ENCODE peak calls at places on chromosomes 3 and 15, in seven cellular contexts. One of them, this sample, is unnamed.

GRCh38 chr3:10551821-10552630 is 46.6 kb upstream of the ATP2B2 start:
- DNase-seq in stimulated activated CD8-positive, alpha-beta memory T cell treated with anti-CD3 and anti-CD28 coated beads, Interleukin-7, amount 100 ng/mL, for 24 hours: peak
- DNase-seq in dermis blood vessel endothelial cell: no peak
- DNase-seq in suprapubic skin: peak
- DNase-seq in uterus: peak
- DNase-seq in NT2/D1: no peak
- DNase-seq in Calu3: peak
- DNase-seq in this sample: peak

GRCh38 chr3:60250210-60250609 is 1001.0 kb downstream of the FHIT start:
- DNase-seq in uterus: no peak
- DNase-seq in Calu3: no peak
- DNase-seq in dermis blood vessel endothelial cell: no peak
- DNase-seq in suprapubic skin: no peak
- DNase-seq in NT2/D1: no peak
- DNase-seq in stimulated activated CD8-positive, alpha-beta memory T cell treated with anti-CD3 and anti-CD28 coated beads, Interleukin-7, amount 100 ng/mL, for 24 hours: no peak
- DNase-seq in this sample: no peak

GRCh38 chr15:80404057-80404718 is at the start of gene ARNT2:
- DNase-seq in suprapubic skin: no peak
- DNase-seq in Calu3: peak
- DNase-seq in stimulated activated CD8-positive, alpha-beta memory T cell treated with anti-CD3 and anti-CD28 coated beads, Interleukin-7, amount 100 ng/mL, for 24 hours: no peak
- DNase-seq in dermis blood vessel endothelial cell: no peak
- DNase-seq in NT2/D1: no peak
- DNase-seq in uterus: peak
- DNase-seq in this sample: no peak

GRCh38 chr15:63923993-63924950 is 90.5 kb upstream of the HERC1 start:
- DNase-seq in uterus: no peak
- DNase-seq in suprapubic skin: no peak
- DNase-seq in Calu3: no peak
- DNase-seq in NT2/D1: no peak
- DNase-seq in stimulated activated CD8-positive, alpha-beta memory T cell treated with anti-CD3 and anti-CD28 coated beads, Interleukin-7, amount 100 ng/mL, for 24 hours: no peak
- DNase-seq in dermis blood vessel endothelial cell: no peak
- DNase-seq in this sample: no peak

GRCh38 chr3:56691165-56692000 is 8.3 kb upstream of the TASOR start:
- DNase-seq in NT2/D1: no peak
- DNase-seq in stimulated activated CD8-positive, alpha-beta memory T cell treated with anti-CD3 and anti-CD28 coated beads, Interleukin-7, amount 100 ng/mL, for 24 hours: no peak
- DNase-seq in Calu3: peak
- DNase-seq in dermis blood vessel endothelial cell: no peak
- DNase-seq in uterus: no peak
- DNase-seq in suprapubic skin: no peak
- DNase-seq in this sample: no peak

GRCh38 chr15:81087121-81087520 is 46.9 kb upstream of the CFAP161 start:
- DNase-seq in NT2/D1: no peak
- DNase-seq in uterus: no peak
- DNase-seq in Calu3: no peak
- DNase-seq in dermis blood vessel endothelial cell: no peak
- DNase-seq in suprapubic skin: no peak
- DNase-seq in stimulated activated CD8-positive, alpha-beta memory T cell treated with anti-CD3 and anti-CD28 coated beads, Interleukin-7, amount 100 ng/mL, for 24 hours: no peak
- DNase-seq in this sample: no peak

GRCh38 chr3:134603480-134603879 is 47.3 kb downstream of the KY start:
- DNase-seq in uterus: no peak
- DNase-seq in dermis blood vessel endothelial cell: no peak
- DNase-seq in stimulated activated CD8-positive, alpha-beta memory T cell treated with anti-CD3 and anti-CD28 coated beads, Interleukin-7, amount 100 ng/mL, for 24 hours: no peak
- DNase-seq in suprapubic skin: no peak
- DNase-seq in NT2/D1: no peak
- DNase-seq in Calu3: no peak
- DNase-seq in this sample: no peak

GRCh38 chr3:128703561-128703960 is 22.4 kb upstream of the RAB7A start:
- DNase-seq in uterus: no peak
- DNase-seq in Calu3: no peak
- DNase-seq in dermis blood vessel endothelial cell: no peak
- DNase-seq in NT2/D1: no peak
- DNase-seq in stimulated activated CD8-positive, alpha-beta memory T cell treated with anti-CD3 and anti-CD28 coated beads, Interleukin-7, amount 100 ng/mL, for 24 hours: no peak
- DNase-seq in suprapubic skin: no peak
- DNase-seq in this sample: no peak

GRCh38 chr15:74530771-74531143 is 10.3 kb upstream of the ARID3B start:
- DNase-seq in uterus: no peak
- DNase-seq in dermis blood vessel endothelial cell: no peak
- DNase-seq in suprapubic skin: no peak
- DNase-seq in Calu3: peak
- DNase-seq in NT2/D1: no peak
- DNase-seq in stimulated activated CD8-positive, alpha-beta memory T cell treated with anti-CD3 and anti-CD28 coated beads, Interleukin-7, amount 100 ng/mL, for 24 hours: no peak
- DNase-seq in this sample: no peak

GRCh38 chr3:23740517-23741402 is 65.0 kb upstream of the UBE2E1 start:
- DNase-seq in Calu3: peak
- DNase-seq in dermis blood vessel endothelial cell: peak
- DNase-seq in suprapubic skin: no peak
- DNase-seq in stimulated activated CD8-positive, alpha-beta memory T cell treated with anti-CD3 and anti-CD28 coated beads, Interleukin-7, amount 100 ng/mL, for 24 hours: peak
- DNase-seq in NT2/D1: no peak
- DNase-seq in uterus: no peak
- DNase-seq in this sample: no peak

GRCh38 chr15:55917881-55918296 is 75.5 kb downstream of the NEDD4 start:
- DNase-seq in NT2/D1: no peak
- DNase-seq in uterus: no peak
- DNase-seq in suprapubic skin: no peak
- DNase-seq in stimulated activated CD8-positive, alpha-beta memory T cell treated with anti-CD3 and anti-CD28 coated beads, Interleukin-7, amount 100 ng/mL, for 24 hours: no peak
- DNase-seq in Calu3: peak
- DNase-seq in dermis blood vessel endothelial cell: peak
- DNase-seq in this sample: peak